ENCODE peak calls at places on chromosome 19, in eight cellular contexts. K is tibial nerve, W is Peyer's patch, O is breast epithelium, P is K562, X is right lobe of liver, F is gastrocnemius medialis, T is ovary. Q is an unnamed sample. For H3K4me1, the result is how much of the 10 kb centered on the place peaks cover.

GRCh38 chr19:48672994-48673393 is at the start of gene NTN5:
- DNase-seq in K (no peak), W (no peak), O (no peak), P (no peak), X (no peak), F (no peak), T (no peak), Q (no peak)

GRCh38 chr19:1112254-1113208 is 8.7 kb downstream of the GPX4 start:
- DNase-seq in K (peak), W (no peak), O (peak), P (peak), X (no peak), F (peak), T (peak), Q (peak)

GRCh38 chr19:42850981-42851717 is 28.4 kb downstream of the PSG1 start:
- DNase-seq in K (peak), W (no peak), O (peak), P (no peak), X (no peak), F (peak), T (no peak), Q (peak)

GRCh38 chr19:55659822-55660221 is 5.0 kb downstream of the U2AF2 start:
- DNase-seq in K (no peak), W (no peak), O (no peak), P (no peak), X (no peak), F (no peak), T (peak), Q (no peak)

GRCh38 chr19:19267305-19267704 is 5.8 kb downstream of the TM6SF2 start:
- DNase-seq in K (no peak), W (no peak), O (no peak), P (no peak), X (no peak), F (no peak), T (no peak), Q (no peak)

GRCh38 chr19:54364775-54365257 is at the start of gene LAIR1:
- DNase-seq in K (no peak), W (peak), O (no peak), P (no peak), X (no peak), F (peak), T (no peak), Q (no peak)

GRCh38 chr19:30071871-30072270 is 129.8 kb downstream of the URI1 start:
- DNase-seq in K (peak), W (no peak), O (no peak), P (no peak), X (no peak), F (no peak), T (no peak), Q (no peak)

GRCh38 chr19:45234089-45234869 is 10.9 kb downstream of the EXOC3L2 start:
- DNase-seq in K (no peak), W (no peak), O (no peak), P (no peak), X (no peak), F (no peak), T (no peak), Q (no peak)

GRCh38 chr19:18009412-18010066 is 1.6 kb downstream of the ARRDC2 start:
- DNase-seq in K (no peak), W (no peak), O (no peak), P (no peak), X (peak), F (peak), T (no peak), Q (no peak)

GRCh38 chr19:9989504-9989903 is 20.8 kb downstream of the COL5A3 start:
- DNase-seq in K (no peak), W (no peak), O (no peak), P (no peak), X (no peak), F (no peak), T (no peak), Q (no peak)

GRCh38 chr19:44627631-44628030 is 14.3 kb downstream of the IGSF23 start:
- DNase-seq in K (no peak), W (no peak), O (no peak), P (no peak), X (no peak), F (no peak), T (no peak), Q (no peak)

GRCh38 chr19:33921165-33921564 is 124.5 kb downstream of the KCTD15 start:
- DNase-seq in K (no peak), W (no peak), O (no peak), P (no peak), X (no peak), F (no peak), T (no peak), Q (no peak)

GRCh38 chr19:3942790-3943409 is 10.0 kb downstream of the NMRK2 start:
- DNase-seq in K (no peak), W (no peak), O (no peak), P (no peak), X (no peak), F (peak), T (no peak), Q (no peak)

GRCh38 chr19:48111280-48111679 is 663 bp upstream of the PLA2G4C start:
- DNase-seq in K (no peak), W (no peak), O (no peak), P (no peak), X (no peak), F (no peak), T (no peak), Q (no peak)

GRCh38 chr19:17739121-17739875 is 12.0 kb upstream of the FCHO1 start:
- DNase-seq in K (no peak), W (peak), O (no peak), P (peak), X (no peak), F (no peak), T (peak), Q (no peak)

GRCh38 chr19:42282810-42283247 is 13.8 kb downstream of the CIC start:
- DNase-seq in K (no peak), W (no peak), O (no peak), P (peak), X (no peak), F (no peak), T (no peak), Q (no peak)

GRCh38 chr19:10158485-10158884 is 36.3 kb downstream of the DNMT1 start:
- DNase-seq in K (no peak), W (no peak), O (no peak), P (no peak), X (no peak), F (no peak), T (no peak), Q (no peak)

DNA sequence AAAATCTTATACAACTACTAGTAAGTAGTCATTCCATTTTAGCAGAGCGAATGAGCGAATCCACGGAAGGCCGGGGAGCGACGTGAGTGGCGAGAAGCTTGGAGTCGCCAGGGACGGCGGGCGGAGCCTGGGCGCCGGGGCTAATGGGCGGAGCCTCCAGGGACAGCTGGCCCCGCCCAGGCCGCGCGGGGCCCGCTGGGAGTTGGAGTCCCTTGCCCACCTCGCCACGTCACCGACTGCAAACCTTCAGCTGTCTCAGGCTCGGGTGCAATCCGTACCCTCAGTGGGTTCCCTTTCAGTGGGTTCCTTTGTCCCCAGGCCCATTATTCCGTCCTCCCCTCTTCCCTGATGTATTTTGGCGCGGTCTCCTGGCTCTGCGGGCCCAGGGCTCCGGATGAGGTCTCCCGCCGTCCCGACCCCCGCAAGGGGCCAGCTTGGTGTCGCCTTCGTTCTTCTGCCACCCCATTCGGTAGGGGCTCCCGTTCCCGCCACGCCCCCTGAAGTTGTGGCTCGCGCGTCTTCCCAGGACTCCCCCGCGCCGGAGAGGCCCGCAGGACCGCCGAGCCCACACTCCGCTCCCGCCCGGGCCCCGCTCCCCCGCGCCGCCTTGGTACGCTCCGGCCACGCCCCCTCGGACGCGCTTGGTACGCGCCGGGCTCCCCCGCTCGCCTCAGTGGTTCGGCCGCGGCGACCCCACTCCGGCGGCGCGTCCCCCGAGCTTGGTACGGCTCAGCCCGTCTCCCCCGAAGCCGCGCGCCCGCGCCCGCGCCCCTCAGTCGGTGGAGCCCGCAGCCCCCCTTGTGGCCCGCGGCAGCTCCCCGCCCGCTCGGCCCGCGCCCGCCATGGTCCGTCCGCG is at the start of gene PTOV1:
- DNase-seq in K (peak), W (peak), O (peak), P (peak), X (peak), F (peak), T (peak), Q (peak)
- H3K4me1 ChIP-seq in K (under half), W (under half), O (under half), P (half or more), X (under half), F (under half), T (under half), Q (under half)

DNA sequence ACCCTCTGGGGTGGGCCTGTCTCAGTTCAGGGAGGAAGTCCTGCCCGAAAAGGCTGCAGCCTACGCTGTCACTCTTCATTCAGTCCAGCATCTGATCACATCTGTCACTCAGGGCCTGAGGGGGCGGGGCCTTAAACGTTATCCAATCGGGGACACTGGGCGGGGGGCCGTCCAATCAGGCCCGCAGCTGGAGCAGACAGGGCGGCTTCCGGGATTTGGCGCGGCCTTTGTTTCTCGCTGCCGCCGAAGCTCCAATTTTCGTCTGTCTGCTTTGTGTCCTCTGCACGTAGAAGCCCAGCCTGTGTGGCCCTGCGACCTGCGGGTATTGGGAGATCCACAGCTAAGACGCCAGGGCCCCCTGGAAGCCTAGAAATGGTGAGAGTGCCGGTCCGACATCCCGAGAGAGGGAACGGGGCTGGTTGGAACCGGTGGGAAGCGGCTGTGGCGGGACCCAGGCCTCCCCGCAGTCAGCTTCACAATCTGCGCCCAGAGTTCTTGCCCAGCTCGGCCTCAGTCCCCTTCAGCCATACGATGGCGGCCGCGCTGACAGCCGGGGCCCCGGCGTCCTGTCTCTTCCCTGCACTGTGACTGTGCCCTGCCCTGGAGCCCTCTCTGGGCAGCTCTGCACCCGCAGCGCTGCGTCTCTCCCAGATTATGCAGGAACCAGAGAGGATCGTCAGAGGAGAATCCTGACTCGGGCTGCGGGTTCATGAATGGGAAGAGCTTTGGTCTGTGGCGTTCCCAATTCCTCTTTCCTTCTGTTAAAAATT is at the start of gene ZNF730:
- DNase-seq in K (peak), W (no peak), O (no peak), P (peak), X (peak), F (peak), T (peak), Q (no peak)
- TF ChIP-seq POLR2A in K (no peak), W (no peak), O (no peak), P (peak), X (no peak), F (no peak), T (no peak), Q (no peak)

DNA sequence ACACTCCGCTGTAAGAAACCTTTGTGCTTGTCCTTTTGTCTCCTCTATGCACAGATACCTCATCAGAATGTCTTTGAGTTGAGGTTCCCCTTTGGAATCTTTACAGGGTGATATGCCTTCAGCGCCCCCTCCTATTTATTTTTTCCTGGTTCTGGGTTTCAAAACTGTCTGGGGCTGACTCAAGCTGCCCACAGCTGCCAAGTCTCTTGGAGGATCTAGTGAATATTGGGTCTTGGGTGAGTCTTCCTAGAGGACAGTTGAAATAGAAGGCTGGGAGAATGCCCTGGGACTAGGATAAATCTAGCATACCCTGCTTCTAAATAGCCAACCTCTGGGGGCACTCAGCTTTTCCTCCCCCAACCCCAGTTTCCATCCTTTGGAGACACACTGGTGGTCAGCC is 945 bp downstream of the ZNF136 start:
- DNase-seq in K (no peak), W (no peak), O (no peak), P (peak), X (no peak), F (no peak), T (no peak), Q (no peak)
- H3K4me3 ChIP-seq in K (peak), W (peak), O (peak), P (peak), X (peak), F (peak), T (peak), Q (no peak)

GRCh38 chr19:46928951-46929350 is 68.2 kb downstream of the ARHGAP35 start:
- DNase-seq in K (no peak), W (no peak), O (no peak), P (no peak), X (no peak), F (no peak), T (no peak), Q (no peak)
- H3K4me1 ChIP-seq in K (under half), W (under half), O (under half), P (under half), X (under half), F (half or more), T (under half), Q (under half)

GRCh38 chr19:38321646-38322323 is 2.1 kb downstream of the KCNK6 start:
- DNase-seq in K (no peak), W (no peak), O (no peak), P (no peak), X (no peak), F (no peak), T (peak), Q (no peak)
- TF ChIP-seq POLR2A in K (no peak), W (no peak), O (no peak), P (no peak), X (no peak), F (no peak), T (peak), Q (no peak)